ENCODE peak calls at places on chromosomes 2 and 18, in nine cellular contexts. V is HS-27A, P is iPS-NIHi11, O is fibroblast of lung, Z is stomach, Q is amniotic stem cell, T is IMR-90, H is AG09309, U is endothelial cell of umbilical vein. E is an unnamed sample.

GRCh38 chr2:162025121-162025911 is 48.7 kb downstream of the DPP4 start:
- DNase-seq in V (no peak), P (no peak), O (peak; percentile 76), Z (no peak), Q (no peak), T (peak; percentile 79), H (peak; percentile 67), U (no peak), E (no peak)

GRCh38 chr2:23381084-23381483 is 3.9 kb upstream of the KLHL29 start:
- DNase-seq in V (peak; percentile 85), P (no peak), O (peak; percentile 80), Z (peak; percentile 41), Q (no peak), T (peak; percentile 77), H (no peak), U (peak; percentile 91), E (no peak)

GRCh38 chr18:812123-812672 is at the start of gene YES1:
- DNase-seq in V (no peak), P (peak; percentile 92), O (peak; percentile 74), Z (peak; percentile 79), Q (peak; percentile 64), T (peak; percentile 61), H (no peak), U (peak; percentile 82), E (peak; percentile 72)

GRCh38 chr2:38578832-38579231 is 23.9 kb downstream of the HNRNPLL start:
- DNase-seq in V (no peak), P (no peak), O (peak; percentile 57), Z (no peak), Q (no peak), T (no peak), H (no peak), U (no peak), E (no peak)

GRCh38 chr2:71974846-71975245 is 172.8 kb downstream of the CYP26B1 start:
- DNase-seq in V (no peak), P (no peak), O (peak; percentile 27), Z (no peak), Q (peak; percentile 3), T (no peak), H (no peak), U (no peak), E (no peak)

GRCh38 chr2:176638167-176639015 is 369.1 kb downstream of the MTX2 start:
- DNase-seq in V (no peak), P (peak; percentile 85), O (peak; percentile 45), Z (peak; percentile 63), Q (peak; percentile 4), T (peak; percentile 45), H (no peak), U (peak; percentile 74), E (peak; percentile 54)

GRCh38 chr2:29841386-29842004 is 79.9 kb downstream of the ALK start:
- DNase-seq in V (no peak), P (peak; percentile 75), O (peak; percentile 22), Z (no peak), Q (no peak), T (peak; percentile 22), H (no peak), U (peak; percentile 18), E (no peak)

GRCh38 chr2:216339456-216340279 is 32.6 kb downstream of the MARCHF4 start:
- DNase-seq in V (no peak), P (peak; percentile 86), O (peak; percentile 80), Z (no peak), Q (no peak), T (peak; percentile 81), H (no peak), U (peak; percentile 57), E (no peak)

GRCh38 chr18:36692331-36692730 is 136.5 kb downstream of the TPGS2 start:
- DNase-seq in V (no peak), P (no peak), O (peak; percentile 94), Z (no peak), Q (peak; percentile 78), T (peak; percentile 93), H (peak; percentile 84), U (no peak), E (no peak)

GRCh38 chr2:220347661-220348060 is 720.2 kb downstream of the SLC4A3 start:
- DNase-seq in V (no peak), P (no peak), O (no peak), Z (no peak), Q (no peak), T (peak; percentile 4), H (no peak), U (no peak), E (no peak)

GRCh38 chr2:223688094-223688835 is 86.1 kb upstream of the SCG2 start:
- DNase-seq in V (no peak), P (peak; percentile 42), O (no peak), Z (no peak), Q (no peak), T (no peak), H (no peak), U (no peak), E (no peak)

GRCh38 chr2:122643725-122644329 is 888.4 kb downstream of the TSN start:
- DNase-seq in V (peak; percentile 8), P (no peak), O (peak; percentile 77), Z (no peak), Q (no peak), T (peak; percentile 1), H (peak; percentile 8), U (no peak), E (no peak)

GRCh38 chr2:55357907-55358306 is 61.7 kb downstream of the CCDC88A start:
- DNase-seq in V (no peak), P (no peak), O (peak; percentile 60), Z (no peak), Q (peak; percentile 38), T (peak; percentile 69), H (peak; percentile 18), U (no peak), E (no peak)

GRCh38 chr2:96345403-96345802 is 9.8 kb downstream of the NCAPH start:
- DNase-seq in V (no peak), P (peak; percentile 27), O (no peak), Z (no peak), Q (no peak), T (no peak), H (no peak), U (no peak), E (no peak)

GRCh38 chr2:171800639-171801038 is 93.4 kb downstream of the SLC25A12 start:
- DNase-seq in V (no peak), P (no peak), O (peak; percentile 4), Z (no peak), Q (no peak), T (peak; percentile 12), H (no peak), U (no peak), E (no peak)

GRCh38 chr2:44324971-44325426 is 36.3 kb downstream of the PREPL start:
- DNase-seq in V (no peak), P (no peak), O (peak; percentile 74), Z (no peak), Q (peak; percentile 24), T (peak; percentile 75), H (peak; percentile 11), U (no peak), E (no peak)

GRCh38 chr2:168573128-168573903 is 117.2 kb downstream of the CERS6 start:
- DNase-seq in V (no peak), P (no peak), O (no peak), Z (no peak), Q (no peak), T (peak; percentile 34), H (no peak), U (no peak), E (no peak)

GRCh38 chr2:157307021-157307420 is 18.6 kb downstream of the ERMN start:
- DNase-seq in V (no peak), P (peak; percentile 18), O (peak; percentile 47), Z (no peak), Q (no peak), T (peak; percentile 9), H (no peak), U (no peak), E (no peak)

GRCh38 chr2:316381-316780 is 28.5 kb upstream of the ALKAL2 start:
- DNase-seq in V (no peak), P (no peak), O (no peak), Z (no peak), Q (no peak), T (no peak), H (no peak), U (no peak), E (no peak)

GRCh38 chr2:96144481-96145027 is 686 bp downstream of the DUSP2 start:
- DNase-seq in V (peak; percentile 20), P (no peak), O (no peak), Z (no peak), Q (no peak), T (no peak), H (no peak), U (no peak), E (peak; percentile 55)

GRCh38 chr2:171146633-171147032 is 14.1 kb downstream of the TLK1 start:
- DNase-seq in V (no peak), P (no peak), O (no peak), Z (no peak), Q (no peak), T (no peak), H (no peak), U (peak; percentile 83), E (no peak)

GRCh38 chr18:48929951-48930713 is 20.6 kb downstream of the SMAD7 start:
- DNase-seq in V (no peak), P (peak; percentile 64), O (peak; percentile 92), Z (peak; percentile 74), Q (peak; percentile 69), T (peak; percentile 81), H (peak; percentile 83), U (peak; percentile 55), E (no peak)

GRCh38 chr2:41990688-41991087 is 57.1 kb upstream of the PKDCC start:
- DNase-seq in V (no peak), P (no peak), O (peak; percentile 82), Z (no peak), Q (no peak), T (peak; percentile 75), H (no peak), U (no peak), E (no peak)

E was measured in activated T-cell treated with anti-CD3 and anti-CD28 coated beads, Interleukin-2, amount 50 U/mL, for 4 hours.